ENCODE peak calls at places on chromosomes 13 and 19, in five cellular contexts. F is A549, U is WTC11, R is H1, V is K562. P is an unnamed sample.

GRCh38 chr19:41995959-41996797 is 2.1 kb upstream of the ATP1A3 start:
- DNase-seq in F (peak; percentile 63), V (peak; percentile 71), R (peak; percentile 78), U (peak; percentile 74), P (no peak)

GRCh38 chr13:48505597-48506091 is 27.2 kb downstream of the RCBTB2 start:
- DNase-seq in F (no peak), V (no peak), U (no peak), R (no peak), P (peak; percentile 71)

GRCh38 chr19:38693380-38694223 is 46.2 kb downstream of the ACTN4 start:
- DNase-seq in U (peak; percentile 39), F (peak; percentile 92), R (no peak), V (no peak), P (peak; percentile 63)

GRCh38 chr13:112688560-112689497 is 1.0 kb upstream of the ATP11A start:
- DNase-seq in R (peak; percentile 65), V (no peak), U (peak; percentile 10), F (no peak), P (no peak)

GRCh38 chr13:91123456-91124127 is 223.9 kb upstream of the MIR17HG start:
- DNase-seq in V (no peak), U (no peak), F (no peak), R (no peak), P (no peak)

GRCh38 chr13:40916207-40916998 is 102.7 kb downstream of the ELF1 start:
- DNase-seq in V (no peak), F (no peak), R (no peak), U (no peak), P (peak; percentile 21)

GRCh38 chr19:45999653-46000121 is 4.4 kb downstream of the CCDC61 start:
- DNase-seq in R (peak; percentile 86), U (peak; percentile 75), F (peak; percentile 45), V (peak; percentile 73), P (peak; percentile 43)

GRCh38 chr19:41864374-41864773 is 4.3 kb downstream of the RPS19 start:
- DNase-seq in V (no peak), F (no peak), U (no peak), R (no peak), P (no peak)

GRCh38 chr19:39997595-39998216 is 846 bp downstream of the ZNF546 start:
- DNase-seq in R (no peak), U (no peak), V (no peak), F (no peak), P (peak; percentile 55)

GRCh38 chr19:31145021-31145420 is 204.2 kb downstream of the TSHZ3 start:
- DNase-seq in R (no peak), U (no peak), V (no peak), F (no peak), P (no peak)

GRCh38 chr13:67966065-67966464 is 735.9 kb upstream of the PCDH9 start:
- DNase-seq in R (no peak), U (no peak), F (no peak), V (no peak), P (no peak)

GRCh38 chr13:113849981-113850721 is 13.7 kb downstream of the GAS6 start:
- DNase-seq in V (no peak), F (no peak), U (no peak), R (no peak), P (no peak)

GRCh38 chr13:23965346-23965745 is 68.0 kb upstream of the C1QTNF9B start:
- DNase-seq in F (no peak), R (no peak), V (no peak), U (no peak), P (no peak)

GRCh38 chr13:21637296-21637695 is 33.3 kb upstream of the MICU2 start:
- DNase-seq in R (no peak), F (peak; percentile 66), V (peak; percentile 31), U (no peak), P (peak; percentile 43)

GRCh38 chr19:15935167-15935702 is 906 bp upstream of the CYP4F11 start:
- DNase-seq in U (no peak), V (no peak), R (no peak), F (no peak), P (no peak)

GRCh38 chr19:45523642-45524256 is 16.5 kb downstream of the VASP start:
- DNase-seq in U (peak; percentile 85), F (peak; percentile 94), R (peak; percentile 88), V (peak; percentile 83), P (peak; percentile 80)

GRCh38 chr13:113001251-113002140 is 32.5 kb downstream of the MCF2L start:
- DNase-seq in R (no peak), F (no peak), U (no peak), V (no peak), P (peak; percentile 3)

GRCh38 chr13:112182251-112182650 is 115.3 kb downstream of the SOX1 start:
- DNase-seq in V (no peak), U (no peak), F (no peak), R (no peak), P (no peak)

GRCh38 chr13:85509512-85509911 is 289.7 kb downstream of the SLITRK6 start:
- DNase-seq in F (peak; percentile 73), U (no peak), R (no peak), V (no peak), P (peak; percentile 27)

GRCh38 chr19:44847144-44848035 is 1.3 kb downstream of the NECTIN2 start:
- DNase-seq in V (peak; percentile 67), F (peak; percentile 64), R (peak; percentile 78), U (peak; percentile 74), P (peak; percentile 58)

GRCh38 chr13:47220453-47221150 is 323.7 kb upstream of the HTR2A start:
- DNase-seq in R (no peak), V (no peak), F (no peak), U (no peak), P (peak; percentile 23)

GRCh38 chr19:19900124-19900523 is 622 bp upstream of the ZNF93 start:
- DNase-seq in V (peak; percentile 25), U (no peak), R (no peak), F (no peak), P (peak; percentile 75)

GRCh38 chr13:110826861-110827672 is 87.8 kb downstream of the ANKRD10 start:
- DNase-seq in V (no peak), U (no peak), R (no peak), F (no peak), P (no peak)
- TF ChIP-seq USF2 in V (no peak), U (no peak), R (no peak), F (no peak), P (no peak)

GRCh38 chr13:94987869-94988268 is 275.5 kb upstream of the SOX21 start:
- DNase-seq in U (no peak), R (no peak), F (no peak), V (no peak), P (no peak)
- TF ChIP-seq USF2 in U (no peak), R (no peak), F (no peak), V (no peak), P (no peak)

GRCh38 chr13:37701306-37701705 is 102.7 kb upstream of the POSTN start:
- DNase-seq in F (no peak), U (no peak), V (no peak), R (no peak), P (peak; percentile 67)

GRCh38 chr13:37700887-37701286 is 102.3 kb upstream of the POSTN start:
- DNase-seq in R (no peak), F (no peak), U (no peak), V (no peak), P (peak; percentile 11)

GRCh38 chr13:37706041-37706440 is 107.5 kb upstream of the POSTN start:
- DNase-seq in F (no peak), U (no peak), R (no peak), V (no peak), P (no peak)

GRCh38 chr13:37701972-37702371 is 103.4 kb upstream of the POSTN start:
- DNase-seq in U (no peak), F (peak; percentile 29), V (no peak), R (no peak), P (peak; percentile 99)
- TF ChIP-seq USF2 in U (no peak), F (no peak), V (no peak), R (no peak), P (peak; percentile 96)

DNA sequence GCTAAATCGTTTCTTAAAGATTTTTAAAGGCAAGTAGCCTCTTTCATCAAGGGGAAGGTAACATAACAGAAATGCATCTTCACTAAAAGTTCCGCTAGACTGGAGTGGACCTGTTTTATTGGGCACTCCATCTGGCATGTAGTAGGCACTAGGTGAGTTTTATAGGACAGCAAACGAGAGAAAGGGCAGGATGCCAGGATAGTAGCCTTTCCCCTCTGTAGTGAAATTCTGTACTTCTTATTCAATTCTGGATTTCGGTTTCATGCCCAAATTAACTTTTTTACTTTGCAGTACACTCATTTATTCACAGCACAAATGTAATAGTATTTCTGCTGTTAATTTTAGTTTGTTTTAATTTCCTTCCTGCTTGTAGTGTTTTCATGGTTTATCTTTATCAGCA is 45.2 kb downstream of the GPR180 start:
- DNase-seq in U (no peak), R (no peak), V (no peak), F (no peak), P (no peak)
- TF ChIP-seq USF2 in U (no peak), R (no peak), V (no peak), F (no peak), P (no peak)

GRCh38 chr19:18717601-18718000 is 34.1 kb downstream of the CRTC1 start:
- DNase-seq in V (no peak), U (no peak), R (no peak), F (no peak), P (no peak)
- TF ChIP-seq USF2 in V (no peak), U (no peak), R (no peak), F (no peak), P (no peak)

GRCh38 chr13:51292000-51292550 is 47.4 kb upstream of the SERPINE3 start:
- DNase-seq in R (no peak), F (no peak), V (no peak), U (no peak), P (peak; percentile 62)

GRCh38 chr13:51287758-51288157 is 51.7 kb upstream of the SERPINE3 start:
- DNase-seq in F (no peak), R (peak; percentile 39), V (no peak), U (no peak), P (no peak)

GRCh38 chr13:51286135-51287002 is 53.1 kb upstream of the SERPINE3 start:
- DNase-seq in R (peak; percentile 96), V (peak; percentile 56), F (peak; percentile 63), U (peak; percentile 89), P (peak; percentile 43)

GRCh38 chr13:51291341-51291740 is 48.1 kb upstream of the SERPINE3 start:
- DNase-seq in V (no peak), F (peak; percentile 10), R (peak; percentile 29), U (no peak), P (peak; percentile 30)
- TF ChIP-seq USF2 in V (no peak), F (no peak), R (no peak), U (no peak), P (no peak)

GRCh38 chr13:82634946-82635345 is 1247.3 kb downstream of the SLITRK1 start:
- DNase-seq in U (no peak), F (no peak), R (no peak), V (no peak), P (peak; percentile 16)

GRCh38 chr13:82636119-82636518 is 1246.2 kb downstream of the SLITRK1 start:
- DNase-seq in U (no peak), V (no peak), F (no peak), R (no peak), P (peak; percentile 9)
- TF ChIP-seq USF2 in U (no peak), V (no peak), F (no peak), R (no peak), P (no peak)

DNA sequence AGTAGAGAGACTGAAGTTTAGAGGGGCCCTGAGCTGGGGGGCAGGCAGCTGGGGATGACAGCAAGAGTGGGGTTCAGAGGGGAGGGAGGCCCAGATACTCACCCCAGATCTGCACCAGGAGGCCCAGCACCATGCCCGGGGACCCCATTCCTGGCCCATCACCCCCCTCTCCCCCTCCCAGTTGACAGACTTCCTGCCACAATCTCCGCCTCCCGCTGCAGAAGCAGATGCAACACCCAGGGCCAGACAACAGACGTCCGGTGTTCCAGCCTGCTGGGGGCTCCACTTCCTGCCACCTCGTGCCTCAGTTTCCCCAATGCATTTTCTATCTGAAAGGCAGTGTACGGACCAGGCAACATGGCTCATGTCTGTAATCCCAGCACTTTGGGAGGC is at the start of gene TMIGD2:
- DNase-seq in V (no peak), R (no peak), F (no peak), U (no peak), P (no peak)
- TF ChIP-seq USF2 in V (no peak), R (no peak), F (no peak), U (no peak), P (no peak)